ENCODE peak calls at places on chromosome 10, in six cellular contexts. L is amniotic stem cell, E is NCI-H2029, I is ELR, N is osteocyte, P is left cardiac atrium. C is an unnamed sample.

GRCh38 chr10:11530806-11531205 is 80.6 kb downstream of the USP6NL start:
- DNase-seq in N (no peak), I (no peak), E (no peak), P (no peak), L (no peak), C (no peak)

GRCh38 chr10:8444630-8445029 is 390.1 kb downstream of the GATA3 start:
- DNase-seq in P (no peak), I (no peak), N (no peak), E (no peak), L (no peak), C (no peak)

GRCh38 chr10:101319241-101319915 is 34.6 kb upstream of the BTRC start:
- DNase-seq in L (no peak), E (no peak), I (no peak), P (no peak), N (no peak), C (peak)

GRCh38 chr10:79488303-79488702 is 24.0 kb upstream of the EIF5AL1 start:
- DNase-seq in E (no peak), L (peak), N (peak), I (peak), P (peak), C (peak)

GRCh38 chr10:18377898-18378297 is 237.7 kb downstream of the CACNB2 start:
- DNase-seq in I (no peak), E (no peak), N (no peak), P (no peak), L (no peak), C (no peak)

GRCh38 chr10:113704637-113705343 is 25.1 kb downstream of the CASP7 start:
- DNase-seq in E (no peak), I (peak), N (no peak), P (no peak), L (peak), C (peak)

GRCh38 chr10:117339569-117339968 is 35.7 kb downstream of the PDZD8 start:
- DNase-seq in I (no peak), E (no peak), N (no peak), L (no peak), P (no peak), C (no peak)

GRCh38 chr10:80448204-80448603 is 5.9 kb upstream of the TSPAN14 start:
- DNase-seq in E (no peak), L (no peak), N (no peak), P (no peak), I (no peak), C (no peak)

GRCh38 chr10:132812544-132812943 is 26.6 kb upstream of the NKX6-2 start:
- DNase-seq in P (no peak), N (no peak), I (no peak), L (no peak), E (no peak), C (no peak)

GRCh38 chr10:1531883-1532597 is 205.3 kb downstream of the ADARB2 start:
- DNase-seq in E (no peak), I (no peak), P (no peak), N (no peak), L (no peak), C (no peak)

GRCh38 chr10:112335104-112335840 is 38.6 kb upstream of the ACSL5 start:
- DNase-seq in L (no peak), I (peak), P (no peak), N (no peak), E (no peak), C (peak)

GRCh38 chr10:24488631-24489030 is 235.1 kb downstream of the ARHGAP21 start:
- DNase-seq in N (no peak), P (no peak), L (no peak), I (no peak), E (no peak), C (no peak)

GRCh38 chr10:5890519-5890878 is 456 bp downstream of the FBH1 start:
- DNase-seq in E (no peak), I (peak), N (no peak), L (no peak), P (peak), C (no peak)

GRCh38 chr10:546971-547590 is 142.4 kb downstream of the DIP2C start:
- DNase-seq in L (no peak), E (no peak), P (no peak), I (no peak), N (no peak), C (no peak)

GRCh38 chr10:70115948-70116682 is 16.5 kb downstream of the AIFM2 start:
- DNase-seq in L (no peak), I (peak), P (peak), N (no peak), E (peak), C (peak)

GRCh38 chr10:71920540-71921318 is 43.5 kb upstream of the CHST3 start:
- DNase-seq in L (no peak), N (no peak), I (peak), E (no peak), P (no peak), C (peak)

GRCh38 chr10:14244801-14245211 is 85.9 kb downstream of the FRMD4A start:
- DNase-seq in P (no peak), N (no peak), L (no peak), E (no peak), I (peak), C (peak)

GRCh38 chr10:78457804-78458483 is 424.3 kb downstream of the RPS24 start:
- DNase-seq in I (peak), P (no peak), N (no peak), L (peak), E (no peak), C (peak)

GRCh38 chr10:17801507-17801906 is 7.6 kb upstream of the MRC1 start:
- DNase-seq in E (no peak), L (no peak), N (no peak), I (no peak), P (no peak), C (no peak)

GRCh38 chr10:131514454-131514853 is 202.9 kb upstream of the TCERG1L start:
- DNase-seq in P (no peak), N (no peak), I (no peak), L (no peak), E (no peak), C (no peak)

GRCh38 chr10:79336739-79337138 is 10.5 kb upstream of the PPIF start:
- DNase-seq in I (no peak), E (no peak), N (no peak), P (peak), L (no peak), C (no peak)

GRCh38 chr10:97279121-97279815 is 13.2 kb downstream of the ARHGAP19 start:
- DNase-seq in L (no peak), E (peak), I (peak), P (no peak), N (no peak), C (no peak)

GRCh38 chr10:53256623-53257022 is 484.0 kb upstream of the MBL2 start:
- DNase-seq in N (no peak), P (no peak), I (peak), L (no peak), E (no peak), C (no peak)

GRCh38 chr10:130766071-130766470 is 545.5 kb downstream of the TCERG1L start:
- DNase-seq in L (no peak), N (no peak), P (peak), I (no peak), E (no peak), C (no peak)

GRCh38 chr10:35331894-35332640 is 4.2 kb upstream of the CCNY start:
- DNase-seq in L (peak), P (no peak), E (no peak), I (peak), N (no peak), C (peak)

GRCh38 chr10:113294868-113295267 is 258.0 kb upstream of the HABP2 start:
- DNase-seq in I (no peak), L (no peak), P (no peak), N (no peak), E (no peak), C (no peak)

GRCh38 chr10:29295813-29296212 is 6.9 kb downstream of the LYZL1 start:
- DNase-seq in P (no peak), N (peak), E (no peak), L (no peak), I (peak), C (no peak)

GRCh38 chr10:33073641-33074410 is 115.8 kb upstream of the ITGB1 start:
- DNase-seq in I (peak), E (no peak), P (peak), L (no peak), N (no peak), C (no peak)

GRCh38 chr10:84342584-84342983 is 14.2 kb downstream of the CCSER2 start:
- DNase-seq in E (no peak), P (no peak), I (no peak), L (no peak), N (no peak), C (no peak)

GRCh38 chr10:118314882-118315281 is 27.2 kb downstream of the FAM204A start:
- DNase-seq in I (no peak), L (no peak), E (no peak), P (no peak), N (no peak), C (no peak)

GRCh38 chr10:116845823-116846222 is 3.5 kb upstream of the ENO4 start:
- DNase-seq in E (no peak), I (peak), L (no peak), N (no peak), P (no peak), C (no peak)

GRCh38 chr10:121313119-121313858 is 285.0 kb downstream of the FGFR2 start:
- DNase-seq in L (no peak), N (no peak), I (no peak), P (no peak), E (no peak), C (no peak)

GRCh38 chr10:29657719-29658274 is 23.0 kb upstream of the SVIL start:
- DNase-seq in N (no peak), E (peak), I (no peak), L (no peak), P (no peak), C (no peak)

GRCh38 chr10:131928248-131929095 is 27.7 kb downstream of the PPP2R2D start:
- DNase-seq in I (no peak), P (no peak), L (no peak), E (no peak), N (no peak), C (no peak)

GRCh38 chr10:120415709-120416330 is 41.2 kb upstream of the PLPP4 start:
- DNase-seq in L (peak), P (no peak), I (peak), E (no peak), N (no peak), C (peak)

GRCh38 chr10:50396491-50397311 is 145.4 kb upstream of the ASAH2 start:
- DNase-seq in P (no peak), N (no peak), I (peak), L (no peak), E (no peak), C (peak)

C was measured in HFFc6.